ENCODE peak calls at places on chromosomes 6 and 20, in six cellular contexts. One of them, this sample, is unnamed.

GRCh38 chr6:31758281-31758680 is 4.2 kb upstream of the SAPCD1 start:
- DNase-seq in IMR-90: no peak
- DNase-seq in AG04450: no peak
- DNase-seq in lower lobe of right lung: no peak
- DNase-seq in sigmoid colon: no peak
- DNase-seq in OCI-LY7: no peak
- DNase-seq in this sample: peak

GRCh38 chr6:158559338-158559894 is 475 bp upstream of the TMEM181 start:
- DNase-seq in IMR-90: no peak
- DNase-seq in AG04450: no peak
- DNase-seq in lower lobe of right lung: no peak
- DNase-seq in sigmoid colon: no peak
- DNase-seq in OCI-LY7: no peak
- DNase-seq in this sample: no peak

GRCh38 chr6:292506-293184 is 358 bp downstream of the DUSP22 start:
- DNase-seq in IMR-90: peak
- DNase-seq in AG04450: no peak
- DNase-seq in lower lobe of right lung: peak
- DNase-seq in sigmoid colon: peak
- DNase-seq in OCI-LY7: peak
- DNase-seq in this sample: peak

GRCh38 chr6:149933036-149933435 is 8.8 kb upstream of the ULBP2 start:
- DNase-seq in IMR-90: no peak
- DNase-seq in AG04450: no peak
- DNase-seq in lower lobe of right lung: no peak
- DNase-seq in sigmoid colon: no peak
- DNase-seq in OCI-LY7: no peak
- DNase-seq in this sample: peak

GRCh38 chr6:15520616-15521203 is 142.1 kb downstream of the DTNBP1 start:
- DNase-seq in IMR-90: no peak
- DNase-seq in AG04450: no peak
- DNase-seq in lower lobe of right lung: no peak
- DNase-seq in sigmoid colon: no peak
- DNase-seq in OCI-LY7: no peak
- DNase-seq in this sample: no peak

GRCh38 chr6:113644861-113645575 is 212.1 kb upstream of the MARCKS start:
- DNase-seq in IMR-90: peak
- DNase-seq in AG04450: peak
- DNase-seq in lower lobe of right lung: no peak
- DNase-seq in sigmoid colon: no peak
- DNase-seq in OCI-LY7: no peak
- DNase-seq in this sample: no peak

GRCh38 chr6:158854214-158855101 is 35.3 kb upstream of the EZR start:
- DNase-seq in IMR-90: peak
- DNase-seq in AG04450: no peak
- DNase-seq in lower lobe of right lung: no peak
- DNase-seq in sigmoid colon: no peak
- DNase-seq in OCI-LY7: peak
- DNase-seq in this sample: no peak

GRCh38 chr6:16249971-16250370 is 11.6 kb downstream of the GMPR start:
- DNase-seq in IMR-90: no peak
- DNase-seq in AG04450: no peak
- DNase-seq in lower lobe of right lung: no peak
- DNase-seq in sigmoid colon: no peak
- DNase-seq in OCI-LY7: no peak
- DNase-seq in this sample: no peak

GRCh38 chr6:84466521-84466920 is 239.1 kb upstream of the CEP162 start:
- DNase-seq in IMR-90: peak
- DNase-seq in AG04450: no peak
- DNase-seq in lower lobe of right lung: no peak
- DNase-seq in sigmoid colon: no peak
- DNase-seq in OCI-LY7: no peak
- DNase-seq in this sample: no peak

GRCh38 chr6:136761227-136761922 is 30.9 kb downstream of the MAP3K5 start:
- DNase-seq in IMR-90: peak
- DNase-seq in AG04450: no peak
- DNase-seq in lower lobe of right lung: no peak
- DNase-seq in sigmoid colon: no peak
- DNase-seq in OCI-LY7: peak
- DNase-seq in this sample: no peak

GRCh38 chr20:4820833-4821518 is 99.3 kb downstream of the PRND start:
- DNase-seq in IMR-90: peak
- DNase-seq in AG04450: peak
- DNase-seq in lower lobe of right lung: no peak
- DNase-seq in sigmoid colon: peak
- DNase-seq in OCI-LY7: no peak
- DNase-seq in this sample: peak

GRCh38 chr20:45157977-45158376 is 16.7 kb upstream of the PI3 start:
- DNase-seq in IMR-90: peak
- DNase-seq in AG04450: no peak
- DNase-seq in lower lobe of right lung: no peak
- DNase-seq in sigmoid colon: no peak
- DNase-seq in OCI-LY7: no peak
- DNase-seq in this sample: no peak

DNA sequence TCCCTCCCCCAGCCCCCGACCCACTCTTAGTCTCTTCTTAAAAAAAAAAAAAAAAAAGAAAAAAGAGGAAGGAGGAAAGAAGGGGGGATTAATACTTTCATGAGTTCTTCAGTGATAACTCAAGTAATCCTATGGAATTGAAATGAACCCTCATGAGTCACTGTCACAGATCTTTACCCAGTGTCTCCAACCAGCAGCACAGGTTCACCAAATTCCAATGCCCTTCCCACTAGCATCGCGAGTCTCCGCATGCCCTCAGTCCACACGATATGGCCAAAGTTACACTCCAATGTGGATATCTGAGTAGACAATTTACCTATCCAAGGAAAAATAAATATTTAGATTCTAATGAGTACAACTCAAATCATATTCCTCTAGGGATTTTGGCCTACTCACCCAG is 74.5 kb downstream of the MDN1 start:
- DNase-seq in IMR-90: no peak
- DNase-seq in AG04450: no peak
- DNase-seq in lower lobe of right lung: no peak
- DNase-seq in sigmoid colon: no peak
- DNase-seq in OCI-LY7: no peak
- DNase-seq in this sample: no peak
- H3K27ac ChIP-seq in IMR-90: no peak
- H3K27ac ChIP-seq in AG04450: no peak
- H3K27ac ChIP-seq in lower lobe of right lung: no peak
- H3K27ac ChIP-seq in sigmoid colon: no peak
- H3K27ac ChIP-seq in OCI-LY7: no peak
- H3K27ac ChIP-seq in this sample: no peak

DNA sequence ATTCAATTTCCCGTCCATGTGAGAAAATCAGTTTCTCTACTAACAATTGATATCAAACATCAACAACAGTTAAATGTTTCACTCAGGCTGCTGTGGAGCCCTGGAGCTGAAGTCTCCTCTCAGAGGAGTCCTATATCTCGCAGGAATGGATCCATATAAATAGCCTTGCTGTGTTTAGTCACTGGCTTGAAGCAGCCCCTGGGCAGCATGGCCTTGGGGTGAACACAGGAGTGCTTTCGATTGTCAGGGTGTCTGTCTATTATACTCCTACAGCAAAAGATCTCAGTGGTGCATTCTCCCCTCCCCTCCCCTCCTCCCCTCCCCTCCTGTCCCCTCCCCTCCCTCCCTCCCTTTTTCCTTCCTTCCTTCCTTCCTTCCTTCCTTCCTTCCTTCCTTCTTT is 141.9 kb downstream of the CCDC170 start:
- DNase-seq in IMR-90: no peak
- DNase-seq in AG04450: no peak
- DNase-seq in lower lobe of right lung: no peak
- DNase-seq in sigmoid colon: no peak
- DNase-seq in OCI-LY7: no peak
- DNase-seq in this sample: no peak
- H3K4me3 ChIP-seq in IMR-90: no peak
- H3K4me3 ChIP-seq in AG04450: no peak
- H3K4me3 ChIP-seq in lower lobe of right lung: no peak
- H3K4me3 ChIP-seq in sigmoid colon: no peak
- H3K4me3 ChIP-seq in OCI-LY7: no peak
- H3K4me3 ChIP-seq in this sample: no peak

GRCh38 chr20:17613328-17614175 is 43.7 kb downstream of the DSTN start:
- DNase-seq in IMR-90: no peak
- DNase-seq in AG04450: no peak
- DNase-seq in lower lobe of right lung: peak
- DNase-seq in sigmoid colon: peak
- DNase-seq in OCI-LY7: no peak
- DNase-seq in this sample: peak

GRCh38 chr20:17614176-17614811 is 44.4 kb downstream of the DSTN start:
- DNase-seq in IMR-90: peak
- DNase-seq in AG04450: no peak
- DNase-seq in lower lobe of right lung: peak
- DNase-seq in sigmoid colon: peak
- DNase-seq in OCI-LY7: no peak
- DNase-seq in this sample: peak

GRCh38 chr20:17611540-17612286 is 41.8 kb downstream of the DSTN start:
- DNase-seq in IMR-90: no peak
- DNase-seq in AG04450: no peak
- DNase-seq in lower lobe of right lung: peak
- DNase-seq in sigmoid colon: peak
- DNase-seq in OCI-LY7: peak
- DNase-seq in this sample: peak

GRCh38 chr20:17612287-17612974 is 42.6 kb downstream of the DSTN start:
- DNase-seq in IMR-90: peak
- DNase-seq in AG04450: no peak
- DNase-seq in lower lobe of right lung: peak
- DNase-seq in sigmoid colon: peak
- DNase-seq in OCI-LY7: no peak
- DNase-seq in this sample: peak

GRCh38 chr20:17612975-17613327 is 43.1 kb downstream of the DSTN start:
- DNase-seq in IMR-90: no peak
- DNase-seq in AG04450: no peak
- DNase-seq in lower lobe of right lung: no peak
- DNase-seq in sigmoid colon: no peak
- DNase-seq in OCI-LY7: no peak
- DNase-seq in this sample: no peak
- H3K27ac ChIP-seq in IMR-90: peak
- H3K27ac ChIP-seq in AG04450: peak
- H3K27ac ChIP-seq in lower lobe of right lung: peak
- H3K27ac ChIP-seq in sigmoid colon: peak
- H3K27ac ChIP-seq in OCI-LY7: no peak
- H3K27ac ChIP-seq in this sample: no peak

DNA sequence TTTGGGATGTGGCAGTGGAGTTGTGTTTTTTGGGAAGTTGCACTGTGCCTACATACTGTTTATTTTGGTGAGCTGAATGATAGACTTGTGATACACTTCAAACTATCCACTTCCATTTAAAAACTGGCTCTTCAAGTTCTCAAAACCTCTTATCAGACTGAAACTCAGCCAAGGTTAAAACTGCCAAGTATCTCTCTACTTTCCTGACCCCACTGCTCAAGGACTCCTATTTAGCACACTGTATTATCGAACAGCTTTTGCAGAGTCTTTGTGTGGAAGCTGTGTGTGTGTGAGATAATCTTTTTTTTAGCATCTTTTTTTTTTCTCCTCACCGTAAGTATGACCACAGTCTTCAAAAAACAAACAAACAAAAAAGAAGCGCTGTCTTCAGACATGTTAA is 21.1 kb downstream of the STX11 start:
- DNase-seq in IMR-90: no peak
- DNase-seq in AG04450: no peak
- DNase-seq in lower lobe of right lung: no peak
- DNase-seq in sigmoid colon: no peak
- DNase-seq in OCI-LY7: no peak
- DNase-seq in this sample: no peak
- H3K4me3 ChIP-seq in IMR-90: no peak
- H3K4me3 ChIP-seq in AG04450: no peak
- H3K4me3 ChIP-seq in lower lobe of right lung: no peak
- H3K4me3 ChIP-seq in sigmoid colon: no peak
- H3K4me3 ChIP-seq in OCI-LY7: no peak
- H3K4me3 ChIP-seq in this sample: no peak

DNA sequence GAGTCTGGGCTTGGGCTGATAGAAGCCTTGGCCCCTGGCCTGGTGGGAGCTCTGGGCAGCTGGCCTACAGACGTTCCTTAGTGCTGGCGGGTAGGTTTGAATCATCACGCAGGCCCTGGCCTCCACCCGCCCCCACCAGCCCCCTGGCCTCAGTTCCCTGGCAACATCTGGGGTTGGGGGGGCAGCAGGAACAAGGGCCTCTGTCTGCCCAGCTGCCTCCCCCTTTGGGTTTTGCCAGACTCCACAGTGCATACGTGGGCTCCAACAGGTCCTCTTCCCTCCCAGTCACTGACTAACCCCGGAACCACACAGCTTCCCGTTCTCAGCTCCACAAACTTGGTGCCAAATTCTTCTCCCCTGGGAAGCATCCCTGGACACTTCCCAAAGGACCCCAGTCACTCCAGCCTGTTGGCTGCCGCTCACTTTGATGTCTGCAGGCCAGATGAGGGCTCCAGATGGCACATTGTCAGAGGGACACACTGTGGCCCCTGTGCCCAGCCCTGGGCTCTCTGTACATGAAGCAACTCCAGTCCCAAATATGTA is 957 bp upstream of the VEGFA start:
- DNase-seq in IMR-90: peak
- DNase-seq in AG04450: peak
- DNase-seq in lower lobe of right lung: peak
- DNase-seq in sigmoid colon: peak
- DNase-seq in OCI-LY7: no peak
- DNase-seq in this sample: peak
- H3K27ac ChIP-seq in IMR-90: peak
- H3K27ac ChIP-seq in AG04450: peak
- H3K27ac ChIP-seq in lower lobe of right lung: no peak
- H3K27ac ChIP-seq in sigmoid colon: peak
- H3K27ac ChIP-seq in OCI-LY7: no peak
- H3K27ac ChIP-seq in this sample: no peak

DNA sequence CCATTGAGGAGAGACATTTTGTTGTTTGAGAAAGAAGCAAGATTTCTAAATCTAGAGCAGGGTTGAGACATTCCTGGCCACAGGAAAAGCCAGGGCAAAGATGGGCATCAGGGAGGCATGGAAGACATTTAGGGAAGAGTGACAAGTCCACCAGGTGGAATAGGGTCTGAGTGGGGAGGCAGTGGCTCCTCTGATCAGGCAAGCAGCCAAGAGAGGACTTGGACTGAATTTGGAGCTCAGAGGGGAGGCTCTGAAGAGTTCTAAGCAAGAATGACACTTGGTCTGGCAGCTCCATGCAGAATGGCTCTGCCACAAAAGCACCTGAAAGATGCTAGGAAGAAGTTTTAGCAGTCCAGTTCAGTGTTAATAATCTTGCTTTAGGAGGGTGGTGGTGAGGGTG is 120.8 kb downstream of the FYN start:
- DNase-seq in IMR-90: no peak
- DNase-seq in AG04450: no peak
- DNase-seq in lower lobe of right lung: no peak
- DNase-seq in sigmoid colon: no peak
- DNase-seq in OCI-LY7: no peak
- DNase-seq in this sample: no peak
- H3K4me3 ChIP-seq in IMR-90: no peak
- H3K4me3 ChIP-seq in AG04450: no peak
- H3K4me3 ChIP-seq in lower lobe of right lung: no peak
- H3K4me3 ChIP-seq in sigmoid colon: no peak
- H3K4me3 ChIP-seq in OCI-LY7: no peak
- H3K4me3 ChIP-seq in this sample: no peak

This sample was measured in kidney.